ENCODE peak calls at places on chromosomes 6 and 20, in six cellular contexts. T is Caki2, C is left ventricle myocardium inferior, U is breast epithelium, N is WTC11, H is NCI-H2029 treated with DMSO at 0.1 percent for 48 hours. S is an unnamed sample.

GRCh38 chr6:109271622-109272021 is 110.6 kb downstream of the CD164 start:
- DNase-seq in U (no peak), T (no peak), H (no peak), C (no peak), N (no peak), S (no peak)

GRCh38 chr20:62730481-62730880 is 21.8 kb downstream of the NTSR1 start:
- DNase-seq in N (no peak), U (no peak), H (no peak), T (no peak), C (no peak), S (no peak)

GRCh38 chr6:127459231-127459641 is at the start of gene KIAA0408:
- DNase-seq in C (peak), H (no peak), T (no peak), U (no peak), N (peak), S (no peak)

GRCh38 chr20:3431109-3431508 is 23.6 kb upstream of the DNAAF9 start:
- DNase-seq in C (no peak), N (no peak), U (no peak), T (no peak), H (no peak), S (no peak)

GRCh38 chr6:50712291-50712690 is 1.0 kb upstream of the TFAP2D start:
- DNase-seq in T (no peak), N (no peak), C (no peak), H (no peak), U (no peak), S (no peak)

GRCh38 chr6:149566372-149567193 is at the start of gene GINM1:
- DNase-seq in T (peak), N (peak), H (no peak), U (peak), C (peak), S (peak)

GRCh38 chr20:53657289-53657678 is 63.6 kb upstream of the ZNF217 start:
- DNase-seq in U (no peak), C (no peak), H (no peak), T (no peak), N (no peak), S (no peak)

GRCh38 chr20:53656653-53657288 is 63.1 kb upstream of the ZNF217 start:
- DNase-seq in T (no peak), H (no peak), U (no peak), C (no peak), N (no peak), S (no peak)

GRCh38 chr20:20573797-20574196 is 138.6 kb downstream of the RALGAPA2 start:
- DNase-seq in N (no peak), C (no peak), T (no peak), H (no peak), U (no peak), S (no peak)

GRCh38 chr6:43759926-43760798 is 9.8 kb upstream of the VEGFA start:
- DNase-seq in T (no peak), N (peak), U (no peak), C (no peak), H (no peak), S (no peak)

GRCh38 chr20:56774873-56775272 is 145.8 kb downstream of the TFAP2C start:
- DNase-seq in C (no peak), T (no peak), N (no peak), H (no peak), U (no peak), S (no peak)

GRCh38 chr6:51618563-51618962 is 468.9 kb downstream of the PKHD1 start:
- DNase-seq in N (no peak), U (no peak), T (peak), H (no peak), C (no peak), S (no peak)

GRCh38 chr20:25252686-25253421 is 5.0 kb downstream of the PYGB start:
- DNase-seq in T (peak), U (no peak), N (no peak), C (no peak), H (peak), S (no peak)

GRCh38 chr20:46552460-46553420 is 2.3 kb upstream of the OCSTAMP start:
- DNase-seq in N (no peak), H (no peak), T (no peak), C (no peak), U (no peak), S (no peak)

GRCh38 chr20:51457281-51457932 is 85.1 kb downstream of the NFATC2 start:
- DNase-seq in H (no peak), C (peak), U (no peak), N (no peak), T (peak), S (no peak)

GRCh38 chr6:111679126-111679525 is 73.4 kb upstream of the TRAF3IP2 start:
- DNase-seq in T (peak), U (no peak), C (no peak), N (no peak), H (no peak), S (no peak)

S was measured in mesothelial cell of epicardium.